ENCODE peak calls at places on chromosome 5, in five cellular contexts. One of them, this sample, is unnamed.
A peak's percentile ranks its signal among the peaks of the same experiment; 100 is the strongest.

GRCh38 chr5:149550608-149551226 is 522 bp downstream of the CSNK1A1 start:
- DNase-seq in GM12878: no peak
- DNase-seq in PC-3: no peak
- DNase-seq in mesenchymal stem cell: no peak
- DNase-seq in H9: no peak
- DNase-seq in this sample: no peak

GRCh38 chr5:94562327-94562971 is 56.0 kb downstream of the KIAA0825 start:
- DNase-seq in mesenchymal stem cell: no peak
- DNase-seq in GM12878: no peak
- DNase-seq in PC-3: peak; percentile 21
- DNase-seq in H9: no peak
- DNase-seq in this sample: no peak

GRCh38 chr5:108255468-108255867 is 126.4 kb downstream of the FBXL17 start:
- DNase-seq in PC-3: no peak
- DNase-seq in mesenchymal stem cell: no peak
- DNase-seq in H9: no peak
- DNase-seq in GM12878: no peak
- DNase-seq in this sample: no peak

GRCh38 chr5:137292461-137293025 is 206.6 kb downstream of the SPOCK1 start:
- DNase-seq in GM12878: no peak
- DNase-seq in mesenchymal stem cell: no peak
- DNase-seq in H9: no peak
- DNase-seq in PC-3: peak; percentile 86
- DNase-seq in this sample: no peak

GRCh38 chr5:59249160-59249559 is 644.4 kb downstream of the PDE4D start:
- DNase-seq in PC-3: no peak
- DNase-seq in GM12878: no peak
- DNase-seq in H9: no peak
- DNase-seq in mesenchymal stem cell: no peak
- DNase-seq in this sample: no peak

GRCh38 chr5:113493446-113493845 is 5.2 kb upstream of the MCC start:
- DNase-seq in mesenchymal stem cell: no peak
- DNase-seq in GM12878: no peak
- DNase-seq in PC-3: no peak
- DNase-seq in H9: no peak
- DNase-seq in this sample: no peak

GRCh38 chr5:38780950-38781349 is 64.9 kb upstream of the OSMR start:
- DNase-seq in PC-3: peak; percentile 54
- DNase-seq in H9: no peak
- DNase-seq in mesenchymal stem cell: peak; percentile 76
- DNase-seq in GM12878: no peak
- DNase-seq in this sample: peak; percentile 75

GRCh38 chr5:122473138-122473843 is 161.3 kb downstream of the SNCAIP start:
- DNase-seq in GM12878: no peak
- DNase-seq in mesenchymal stem cell: peak; percentile 49
- DNase-seq in PC-3: no peak
- DNase-seq in H9: no peak
- DNase-seq in this sample: no peak

GRCh38 chr5:173472164-173472563 is 143.9 kb upstream of the STC2 start:
- DNase-seq in PC-3: peak; percentile 99
- DNase-seq in GM12878: no peak
- DNase-seq in H9: no peak
- DNase-seq in mesenchymal stem cell: peak; percentile 94
- DNase-seq in this sample: peak; percentile 98

GRCh38 chr5:172830876-172831662 is 3.0 kb upstream of the ERGIC1 start:
- DNase-seq in PC-3: peak; percentile 48
- DNase-seq in H9: no peak
- DNase-seq in GM12878: no peak
- DNase-seq in mesenchymal stem cell: peak; percentile 74
- DNase-seq in this sample: peak; percentile 92

GRCh38 chr5:111227805-111228204 is 3.6 kb downstream of the CAMK4 start:
- DNase-seq in PC-3: peak; percentile 45
- DNase-seq in mesenchymal stem cell: no peak
- DNase-seq in H9: no peak
- DNase-seq in GM12878: no peak
- DNase-seq in this sample: peak; percentile 84

GRCh38 chr5:86143837-86144236 is 473.9 kb upstream of the COX7C start:
- DNase-seq in GM12878: no peak
- DNase-seq in H9: no peak
- DNase-seq in mesenchymal stem cell: peak; percentile 68
- DNase-seq in PC-3: peak; percentile 17
- DNase-seq in this sample: peak; percentile 15

DNA sequence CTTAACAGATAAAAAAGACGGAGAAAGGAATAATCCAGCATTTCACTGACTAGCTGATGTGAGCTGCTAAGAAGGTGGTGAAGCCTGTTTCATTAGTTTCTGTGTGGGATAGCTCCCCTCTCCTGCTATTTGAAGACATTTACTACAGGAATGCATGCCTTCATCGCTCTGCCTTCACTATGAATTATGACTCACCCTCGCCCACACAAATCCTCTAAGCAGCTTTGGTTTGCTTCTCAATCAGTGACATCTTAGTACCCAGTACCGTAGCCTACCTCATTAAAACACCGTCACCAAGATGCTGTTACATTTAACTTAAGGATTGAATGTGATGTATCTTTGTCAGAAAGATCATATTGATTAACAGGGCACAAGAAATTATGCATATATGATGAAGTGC is 468.9 kb downstream of the ICE1 start:
- DNase-seq in PC-3: peak; percentile 85
- DNase-seq in mesenchymal stem cell: no peak
- DNase-seq in GM12878: no peak
- DNase-seq in H9: no peak
- DNase-seq in this sample: peak; percentile 6
- H3K27ac ChIP-seq in PC-3: no peak overlapping the region
- H3K27ac ChIP-seq in mesenchymal stem cell: no peak overlapping the region
- H3K27ac ChIP-seq in GM12878: no peak overlapping the region
- H3K27ac ChIP-seq in H9: no peak overlapping the region
- H3K27ac ChIP-seq in this sample: no peak overlapping the region

GRCh38 chr5:143037071-143037470 is 266.9 kb downstream of the ARHGAP26 start:
- DNase-seq in PC-3: peak; percentile 19
- DNase-seq in GM12878: no peak
- DNase-seq in mesenchymal stem cell: no peak
- DNase-seq in H9: peak; percentile 84
- DNase-seq in this sample: no peak
- H3K4me2 ChIP-seq in PC-3: no peak overlapping the region
- H3K4me2 ChIP-seq in GM12878: no peak overlapping the region
- H3K4me2 ChIP-seq in mesenchymal stem cell: no peak overlapping the region
- H3K4me2 ChIP-seq in H9: peak overlapping the region; percentile 16
- H3K4me2 ChIP-seq in this sample: no peak overlapping the region

DNA sequence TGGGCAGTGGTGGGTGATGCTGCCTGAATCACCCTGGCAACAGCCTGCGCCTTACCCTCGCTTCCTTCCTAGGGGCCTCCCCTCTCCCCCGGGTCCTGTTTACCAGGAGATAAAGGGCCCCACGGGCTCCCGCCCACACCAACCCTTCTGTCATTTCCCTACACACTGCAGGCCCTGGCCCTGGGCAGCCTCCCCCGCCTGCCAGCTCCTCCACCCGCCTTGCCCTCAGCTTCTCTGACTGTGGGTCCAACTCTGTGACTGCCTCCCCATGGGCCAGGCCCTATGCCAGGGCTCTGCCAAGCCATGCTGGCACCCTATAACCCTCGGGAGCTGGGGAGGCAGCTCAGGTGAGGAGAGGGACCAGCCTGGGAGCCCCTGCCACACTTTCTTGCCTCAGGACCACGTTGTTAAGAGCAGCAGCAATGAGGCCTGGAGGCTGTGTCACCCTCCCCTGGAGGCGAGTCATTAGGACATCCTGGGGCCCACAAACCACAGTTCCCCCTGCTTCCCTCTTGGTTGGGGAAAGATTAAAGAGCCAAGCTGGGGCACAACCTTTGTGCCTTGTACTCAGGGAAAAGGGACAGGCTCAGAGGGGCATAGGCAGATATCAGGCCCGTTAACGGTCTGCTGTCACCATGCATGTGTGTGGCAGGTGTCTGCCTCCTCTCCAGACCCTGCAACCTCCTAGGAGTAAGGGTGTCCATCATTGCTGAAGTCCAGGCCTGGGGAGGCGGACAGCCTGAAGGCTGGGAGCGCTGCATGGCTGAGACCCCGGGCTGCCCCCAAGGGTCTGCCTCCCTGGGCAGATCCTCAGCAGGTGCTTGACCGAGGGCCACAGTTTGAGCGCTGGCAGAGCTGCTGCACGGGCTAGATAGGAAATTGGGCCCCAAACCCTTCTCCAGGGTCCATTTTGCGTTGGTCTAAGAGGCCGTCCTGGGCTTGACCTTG is 2.7 kb downstream of the MGAT4B start:
- DNase-seq in PC-3: peak; percentile 46
- DNase-seq in mesenchymal stem cell: peak; percentile 35
- DNase-seq in GM12878: no peak
- DNase-seq in H9: no peak
- DNase-seq in this sample: no peak
- H3K27ac ChIP-seq in PC-3: peak overlapping the region; percentile 73
- H3K27ac ChIP-seq in mesenchymal stem cell: no peak overlapping the region
- H3K27ac ChIP-seq in GM12878: peak overlapping the region; percentile 19
- H3K27ac ChIP-seq in H9: no peak overlapping the region
- H3K27ac ChIP-seq in this sample: no peak overlapping the region

GRCh38 chr5:34957857-34958690 is 28.7 kb downstream of the DNAJC21 start:
- DNase-seq in PC-3: peak; percentile 56
- DNase-seq in H9: no peak
- DNase-seq in GM12878: no peak
- DNase-seq in mesenchymal stem cell: peak; percentile 52
- DNase-seq in this sample: no peak

GRCh38 chr5:34957299-34957698 is 27.9 kb downstream of the DNAJC21 start:
- DNase-seq in PC-3: no peak
- DNase-seq in GM12878: no peak
- DNase-seq in H9: no peak
- DNase-seq in mesenchymal stem cell: peak; percentile 21
- DNase-seq in this sample: no peak

DNA sequence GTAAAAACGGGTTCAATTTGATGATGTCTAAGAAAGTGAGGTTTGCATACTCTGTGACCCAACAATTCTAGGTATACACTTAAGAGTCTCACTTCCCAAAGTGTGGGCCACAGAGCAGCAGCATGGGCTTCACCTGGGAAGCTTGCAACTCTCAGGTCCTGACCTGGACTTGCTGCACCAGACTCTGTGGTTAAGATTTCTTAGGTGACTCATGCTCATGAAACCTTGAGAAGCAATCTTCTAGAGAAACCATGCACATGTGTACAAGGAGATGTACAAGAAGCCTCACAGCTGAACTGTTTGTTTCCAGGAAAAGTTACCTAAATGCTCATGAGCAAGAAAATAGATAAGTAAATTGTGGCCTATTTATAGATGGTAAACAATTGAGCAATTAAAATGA is 30.0 kb downstream of the DNAJC21 start:
- DNase-seq in GM12878: peak; percentile 63
- DNase-seq in H9: no peak
- DNase-seq in PC-3: peak; percentile 75
- DNase-seq in mesenchymal stem cell: peak; percentile 75
- DNase-seq in this sample: peak; percentile 70
- H3K4me2 ChIP-seq in GM12878: no peak overlapping the region
- H3K4me2 ChIP-seq in H9: no peak overlapping the region
- H3K4me2 ChIP-seq in PC-3: peak overlapping the region; percentile 1
- H3K4me2 ChIP-seq in mesenchymal stem cell: no peak overlapping the region
- H3K4me2 ChIP-seq in this sample: no peak overlapping the region

DNA sequence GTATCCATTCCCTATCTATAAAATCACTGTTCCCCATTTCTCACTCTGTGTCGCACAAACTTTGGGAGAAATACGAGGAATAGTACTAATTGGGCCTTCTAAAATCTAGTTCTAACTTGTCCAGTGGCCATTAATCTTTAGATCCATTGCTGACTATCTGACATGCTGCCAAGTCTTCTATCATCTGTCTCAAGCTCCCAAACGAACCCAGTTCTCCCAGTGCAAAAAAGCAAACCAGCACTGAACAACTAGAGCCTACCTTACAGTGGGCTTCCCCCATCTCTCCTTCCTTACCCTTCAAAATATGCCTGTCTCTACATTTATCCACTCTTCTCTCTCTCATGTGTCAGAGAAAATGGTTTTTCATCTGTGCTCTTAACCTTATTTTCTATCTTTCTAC is 3.2 kb upstream of the SPINK7 start:
- DNase-seq in mesenchymal stem cell: no peak
- DNase-seq in H9: no peak
- DNase-seq in GM12878: no peak
- DNase-seq in PC-3: no peak
- DNase-seq in this sample: no peak
- H3K27ac ChIP-seq in mesenchymal stem cell: no peak overlapping the region
- H3K27ac ChIP-seq in H9: no peak overlapping the region
- H3K27ac ChIP-seq in GM12878: no peak overlapping the region
- H3K27ac ChIP-seq in PC-3: no peak overlapping the region
- H3K27ac ChIP-seq in this sample: no peak overlapping the region

DNA sequence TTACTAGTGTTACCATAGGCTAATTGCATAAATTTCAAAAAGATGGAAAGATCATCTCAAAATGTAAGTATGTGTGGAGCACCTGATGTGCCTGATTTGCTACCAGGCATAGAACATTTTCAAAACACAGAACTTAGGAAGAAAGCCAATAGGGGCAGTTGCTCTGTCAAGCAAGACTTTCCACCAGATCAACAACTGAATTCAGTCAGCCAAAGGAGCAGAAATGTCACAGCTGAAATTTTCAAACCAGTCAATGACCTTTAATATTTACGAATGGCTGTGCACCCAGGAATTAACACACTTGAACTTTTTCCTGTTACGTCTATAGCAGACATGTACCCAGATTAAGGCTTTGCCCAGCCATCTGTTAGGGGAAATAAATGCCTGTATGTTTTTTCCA is 452.8 kb upstream of the PTGER4 start:
- DNase-seq in H9: no peak
- DNase-seq in GM12878: no peak
- DNase-seq in PC-3: no peak
- DNase-seq in mesenchymal stem cell: no peak
- DNase-seq in this sample: no peak
- H3K4me2 ChIP-seq in H9: no peak overlapping the region
- H3K4me2 ChIP-seq in GM12878: no peak overlapping the region
- H3K4me2 ChIP-seq in PC-3: no peak overlapping the region
- H3K4me2 ChIP-seq in mesenchymal stem cell: no peak overlapping the region
- H3K4me2 ChIP-seq in this sample: no peak overlapping the region

DNA sequence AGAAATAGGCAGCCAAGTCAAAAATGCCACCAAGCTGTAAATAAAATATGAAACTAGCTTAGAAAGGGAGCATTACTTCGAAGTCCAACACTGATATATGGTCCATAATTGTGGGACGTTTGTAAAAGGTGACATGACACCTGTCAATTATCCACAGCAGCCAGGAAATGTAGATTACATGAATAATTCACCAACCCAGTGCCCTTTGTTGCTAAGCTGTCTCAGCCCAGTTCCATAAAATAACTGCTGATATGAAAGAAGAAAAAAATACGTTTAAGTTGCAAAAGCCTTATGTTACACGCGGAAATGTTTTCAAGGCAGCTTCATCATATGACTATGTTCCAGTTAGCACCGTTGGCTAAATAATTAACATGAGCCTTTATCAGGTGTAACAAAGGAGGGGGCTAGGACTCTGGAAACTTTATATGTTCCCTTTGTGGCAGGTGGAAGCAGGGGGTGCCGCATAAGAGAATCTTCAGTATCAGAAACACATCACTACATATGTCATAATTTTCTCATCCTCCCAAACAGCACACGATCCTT is 39.9 kb upstream of the ZSWIM6 start:
- DNase-seq in H9: no peak
- DNase-seq in mesenchymal stem cell: no peak
- DNase-seq in GM12878: no peak
- DNase-seq in PC-3: no peak
- DNase-seq in this sample: no peak
- H3K27ac ChIP-seq in H9: no peak overlapping the region
- H3K27ac ChIP-seq in mesenchymal stem cell: no peak overlapping the region
- H3K27ac ChIP-seq in GM12878: no peak overlapping the region
- H3K27ac ChIP-seq in PC-3: no peak overlapping the region
- H3K27ac ChIP-seq in this sample: no peak overlapping the region